ENCODE peak calls at places on chromosomes 4 and X, in six cellular contexts. A is tibial artery, B is K562, C is breast epithelium, Q is PC-9, D is neural progenitor cell. E is an unnamed sample.

GRCh38 chr4:105225500-105225899 is 78.8 kb downstream of the TET2 start:
- DNase-seq in D (no peak), B (no peak), A (no peak), C (no peak), Q (no peak), E (no peak)

GRCh38 chrX:118976599-118977340 is 2.4 kb downstream of the LONRF3 start:
- DNase-seq in C (peak), B (peak), A (peak), Q (peak), D (no peak), E (peak)

GRCh38 chrX:123959281-123960063 is 2.0 kb upstream of the STAG2 start:
- DNase-seq in Q (peak), D (peak), C (peak), A (peak), B (peak), E (peak)

GRCh38 chr4:88619973-88620372 is 27.7 kb downstream of the HERC3 start:
- DNase-seq in A (no peak), B (no peak), Q (no peak), C (no peak), D (no peak), E (no peak)

GRCh38 chrX:4844376-4844775 is 1130.9 kb upstream of the PRKX start:
- DNase-seq in C (no peak), Q (peak), D (no peak), B (no peak), A (no peak), E (no peak)

GRCh38 chrX:23195097-23195496 is 139.6 kb upstream of the PTCHD1 start:
- DNase-seq in D (no peak), Q (no peak), B (no peak), C (no peak), A (no peak), E (no peak)

GRCh38 chrX:18885317-18886004 is 98.5 kb downstream of the PHKA2 start:
- DNase-seq in A (peak), D (no peak), C (no peak), B (no peak), Q (no peak), E (no peak)

GRCh38 chr4:112312610-112313239 is 15.6 kb downstream of the ALPK1 start:
- DNase-seq in C (no peak), Q (no peak), A (no peak), D (no peak), B (no peak), E (no peak)

GRCh38 chr4:158484173-158484885 is 37.4 kb upstream of the RXFP1 start:
- DNase-seq in C (no peak), A (no peak), D (no peak), B (no peak), Q (no peak), E (no peak)

GRCh38 chr4:145930592-145930991 is 8.0 kb downstream of the ZNF827 start:
- DNase-seq in Q (no peak), D (no peak), A (no peak), B (no peak), C (no peak), E (no peak)

GRCh38 chr4:33162122-33162521 is 2442.0 kb downstream of the PCDH7 start:
- DNase-seq in Q (no peak), D (no peak), C (no peak), A (no peak), B (no peak), E (no peak)

GRCh38 chr4:183905081-183905592 is at the start of gene STOX2:
- DNase-seq in B (no peak), D (peak), C (peak), Q (peak), A (peak), E (peak)

GRCh38 chr4:151760713-151761661 is at the start of gene GATB:
- DNase-seq in A (peak), Q (peak), D (peak), B (peak), C (peak), E (peak)
- TF ChIP-seq CTCF in A (no peak), Q (peak), D (peak), B (peak), C (no peak), E (peak)

DNA sequence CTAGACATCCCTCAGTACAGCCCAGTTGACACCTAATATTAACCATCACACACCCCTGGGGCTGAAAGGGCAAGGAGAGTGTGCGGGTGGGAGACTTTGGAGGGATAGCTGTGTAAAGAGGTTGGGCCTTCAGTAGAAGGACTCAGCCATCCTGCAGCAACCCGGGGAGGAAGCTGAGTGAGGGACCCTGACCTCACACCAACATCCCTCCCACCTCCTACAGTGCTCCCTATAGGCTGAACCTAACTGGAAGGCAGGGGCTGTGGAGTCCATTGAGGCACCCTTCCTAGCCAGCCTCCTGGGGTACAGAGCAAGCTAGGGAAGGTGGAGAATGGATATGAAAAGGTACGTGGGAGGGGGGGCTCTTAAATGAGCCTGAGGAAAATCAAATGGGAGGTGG is 276.3 kb downstream of the PTTG2 start:
- DNase-seq in D (no peak), B (no peak), Q (no peak), C (no peak), A (no peak), E (no peak)
- H3K27ac ChIP-seq in D (no peak), B (no peak), Q (peak), C (no peak), A (no peak), E (no peak)

GRCh38 chrX:39903937-39904336 is 193.8 kb downstream of the BCOR start:
- DNase-seq in B (no peak), C (no peak), Q (no peak), A (no peak), D (no peak), E (no peak)
- TF ChIP-seq CTCF in B (no peak), C (no peak), Q (no peak), A (no peak), D (no peak), E (no peak)

DNA sequence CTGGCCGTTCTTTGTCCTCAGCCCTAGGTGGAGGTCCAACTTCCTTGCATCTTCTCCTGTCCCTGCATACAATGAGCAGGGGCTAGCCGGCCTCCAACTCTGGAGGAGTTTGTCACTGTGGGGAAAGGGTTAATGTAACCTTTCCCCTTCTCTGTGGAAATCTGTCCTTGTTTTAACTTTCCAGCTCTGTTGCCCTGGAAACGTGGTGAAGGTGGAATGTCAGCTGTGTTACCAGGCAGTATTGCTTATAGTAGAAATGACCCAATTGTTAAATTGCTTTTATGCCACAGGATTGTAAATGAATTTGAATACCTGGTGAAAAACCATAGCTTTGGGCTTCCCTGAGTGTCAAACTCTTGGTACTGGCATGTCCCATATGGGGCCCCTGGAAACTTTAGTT is 131.6 kb upstream of the SCML1 start:
- DNase-seq in D (no peak), A (no peak), B (no peak), Q (no peak), C (no peak), E (no peak)
- H3K27ac ChIP-seq in D (no peak), A (no peak), B (no peak), Q (no peak), C (no peak), E (no peak)

E was measured in WERI-Rb-1.